ENCODE peak calls at places on chromosomes 6 and 20, in four cellular contexts. X, U, Z and O are unnamed samples.

GRCh38 chr6:593139-593906 is 63.6 kb downstream of the HUS1B start:
- DNase-seq in X (peak), U (peak), Z (peak), O (no peak)

GRCh38 chr6:107046316-107046715 is 18.3 kb downstream of the MTRES1 start:
- DNase-seq in X (no peak), U (no peak), Z (no peak), O (no peak)

GRCh38 chr20:15867899-15868298 is 705.3 kb downstream of the KIF16B start:
- DNase-seq in X (no peak), U (no peak), Z (peak), O (no peak)

GRCh38 chr6:20377623-20378265 is 23.9 kb upstream of the E2F3 start:
- DNase-seq in X (no peak), U (no peak), Z (peak), O (no peak)

GRCh38 chr20:38528167-38528566 is 52.8 kb upstream of the ADIG start:
- DNase-seq in X (no peak), U (no peak), Z (no peak), O (no peak)

GRCh38 chr6:167350731-167351655 is 26.1 kb downstream of the TTLL2 start:
- DNase-seq in X (peak), U (peak), Z (no peak), O (peak)

GRCh38 chr6:4274382-4275082 is 139.2 kb upstream of the ECI2 start:
- DNase-seq in X (no peak), U (no peak), Z (no peak), O (no peak)

GRCh38 chr20:7912551-7912950 is 27.7 kb downstream of the HAO1 start:
- DNase-seq in X (no peak), U (no peak), Z (no peak), O (no peak)

GRCh38 chr6:56752009-56752408 is 109.3 kb upstream of the DST start:
- DNase-seq in X (no peak), U (no peak), Z (peak), O (no peak)

GRCh38 chr6:48061630-48062029 is 49.4 kb downstream of the PTCHD4 start:
- DNase-seq in X (no peak), U (no peak), Z (peak), O (no peak)

GRCh38 chr20:2140561-2140960 is 38.9 kb downstream of the STK35 start:
- DNase-seq in X (no peak), U (no peak), Z (peak), O (no peak)

GRCh38 chr6:170074907-170075306 is 216.0 kb downstream of the DLL1 start:
- DNase-seq in X (no peak), U (no peak), Z (no peak), O (peak)

GRCh38 chr6:39287601-39288000 is 26.6 kb downstream of the KCNK17 start:
- DNase-seq in X (no peak), U (no peak), Z (no peak), O (no peak)

GRCh38 chr6:113185299-113185698 is 671.8 kb upstream of the MARCKS start:
- DNase-seq in X (no peak), U (no peak), Z (peak), O (no peak)

GRCh38 chr6:72748759-72749158 is 126.9 kb downstream of the KCNQ5 start:
- DNase-seq in X (no peak), U (no peak), Z (peak), O (no peak)

GRCh38 chr20:64255361-64256281 is at the start of gene PCMTD2:
- DNase-seq in X (peak), U (peak), Z (peak), O (peak)

GRCh38 chr6:153001767-153002612 is 519 bp downstream of the MTRF1L start:
- DNase-seq in X (no peak), U (no peak), Z (peak), O (no peak)

GRCh38 chr6:159044899-159045727 is at the start of gene TAGAP:
- DNase-seq in X (peak), U (peak), Z (peak), O (peak)

GRCh38 chr20:54078296-54078695 is 7.9 kb upstream of the BCAS1 start:
- DNase-seq in X (no peak), U (no peak), Z (no peak), O (no peak)

GRCh38 chr20:20549699-20550098 is 162.7 kb downstream of the RALGAPA2 start:
- DNase-seq in X (no peak), U (no peak), Z (peak), O (no peak)

GRCh38 chr6:43009124-43009523 is 4.6 kb downstream of the MEA1 start:
- DNase-seq in X (no peak), U (peak), Z (peak), O (no peak)

GRCh38 chr20:62198496-62198895 is 15.7 kb downstream of the MTG2 start:
- DNase-seq in X (no peak), U (no peak), Z (no peak), O (peak)

GRCh38 chr6:117837268-117837667 is 69.8 kb upstream of the SLC35F1 start:
- DNase-seq in X (no peak), U (no peak), Z (no peak), O (no peak)

GRCh38 chr20:6588296-6588695 is 179.2 kb upstream of the BMP2 start:
- DNase-seq in X (no peak), U (no peak), Z (peak), O (no peak)

GRCh38 chr20:23659989-23660837 is 22.5 kb upstream of the CST3 start:
- DNase-seq in X (no peak), U (no peak), Z (no peak), O (no peak)

GRCh38 chr6:165664553-165665383 is 1.7 kb upstream of the PDE10A start:
- DNase-seq in X (no peak), U (no peak), Z (no peak), O (no peak)

GRCh38 chr6:159169557-159170332 is 545 bp downstream of the FNDC1 start:
- DNase-seq in X (no peak), U (no peak), Z (peak), O (peak)

GRCh38 chr6:32622545-32623401 is 14.4 kb upstream of the HLA-DQA1 start:
- DNase-seq in X (no peak), U (peak), Z (peak), O (peak)

GRCh38 chr6:36656441-36656840 is 22.1 kb upstream of the CDKN1A start:
- DNase-seq in X (no peak), U (no peak), Z (no peak), O (no peak)

GRCh38 chr20:56708991-56709390 is 79.9 kb downstream of the TFAP2C start:
- DNase-seq in X (no peak), U (no peak), Z (no peak), O (no peak)